ENCODE peak calls at places on chromosomes 3 and 15, in ten cellular contexts. One of them, this sample, is unnamed.
A peak's percentile ranks its signal among the peaks of the same experiment; 100 is the strongest.

GRCh38 chr15:88865498-88866099 is 29.7 kb downstream of the HAPLN3 start:
- DNase-seq in HFF-Myc: no peak
- DNase-seq in foreskin fibroblast: no peak
- DNase-seq in IMR-90: no peak
- DNase-seq in heart left ventricle: no peak
- DNase-seq in adrenal gland: no peak
- DNase-seq in tibial artery: no peak
- DNase-seq in heart right ventricle: no peak
- DNase-seq in AG10803: no peak
- DNase-seq in choroid plexus epithelial cell: no peak
- DNase-seq in this sample: no peak

GRCh38 chr15:67137951-67138935 is 72.8 kb downstream of the SMAD3 start:
- DNase-seq in heart right ventricle: no peak
- DNase-seq in HFF-Myc: no peak
- DNase-seq in AG10803: no peak
- DNase-seq in IMR-90: peak; percentile 49
- DNase-seq in tibial artery: peak; percentile 62
- DNase-seq in adrenal gland: no peak
- DNase-seq in foreskin fibroblast: no peak
- DNase-seq in choroid plexus epithelial cell: no peak
- DNase-seq in heart left ventricle: no peak
- DNase-seq in this sample: peak; percentile 57

GRCh38 chr3:193869221-193870201 is 266.4 kb upstream of the HES1 start:
- DNase-seq in heart right ventricle: peak; percentile 40
- DNase-seq in AG10803: peak; percentile 67
- DNase-seq in adrenal gland: peak; percentile 39
- DNase-seq in foreskin fibroblast: peak; percentile 91
- DNase-seq in tibial artery: peak; percentile 69
- DNase-seq in HFF-Myc: peak; percentile 40
- DNase-seq in heart left ventricle: peak; percentile 83
- DNase-seq in choroid plexus epithelial cell: peak; percentile 87
- DNase-seq in IMR-90: peak; percentile 91
- DNase-seq in this sample: peak; percentile 95

GRCh38 chr15:99124641-99125040 is 19.8 kb downstream of the SYNM start:
- DNase-seq in HFF-Myc: no peak
- DNase-seq in AG10803: no peak
- DNase-seq in heart right ventricle: no peak
- DNase-seq in adrenal gland: no peak
- DNase-seq in choroid plexus epithelial cell: no peak
- DNase-seq in foreskin fibroblast: no peak
- DNase-seq in heart left ventricle: no peak
- DNase-seq in IMR-90: no peak
- DNase-seq in tibial artery: peak; percentile 60
- DNase-seq in this sample: no peak

GRCh38 chr3:44337253-44337652 is 1.3 kb upstream of the TCAIM start:
- DNase-seq in tibial artery: no peak
- DNase-seq in adrenal gland: no peak
- DNase-seq in choroid plexus epithelial cell: no peak
- DNase-seq in HFF-Myc: no peak
- DNase-seq in foreskin fibroblast: peak; percentile 24
- DNase-seq in heart right ventricle: no peak
- DNase-seq in AG10803: peak; percentile 5
- DNase-seq in heart left ventricle: no peak
- DNase-seq in IMR-90: no peak
- DNase-seq in this sample: peak; percentile 7

GRCh38 chr15:38883987-38884386 is 319.4 kb upstream of the RASGRP1 start:
- DNase-seq in heart right ventricle: no peak
- DNase-seq in IMR-90: peak; percentile 27
- DNase-seq in tibial artery: no peak
- DNase-seq in HFF-Myc: peak; percentile 89
- DNase-seq in adrenal gland: no peak
- DNase-seq in AG10803: peak; percentile 73
- DNase-seq in choroid plexus epithelial cell: peak; percentile 43
- DNase-seq in foreskin fibroblast: peak; percentile 72
- DNase-seq in heart left ventricle: no peak
- DNase-seq in this sample: peak; percentile 45

GRCh38 chr3:23283625-23284024 is 80.5 kb downstream of the UBE2E2 start:
- DNase-seq in HFF-Myc: no peak
- DNase-seq in adrenal gland: no peak
- DNase-seq in choroid plexus epithelial cell: no peak
- DNase-seq in heart right ventricle: no peak
- DNase-seq in IMR-90: no peak
- DNase-seq in AG10803: no peak
- DNase-seq in tibial artery: no peak
- DNase-seq in foreskin fibroblast: no peak
- DNase-seq in heart left ventricle: no peak
- DNase-seq in this sample: no peak

GRCh38 chr15:68558318-68559305 is 20.2 kb upstream of the CORO2B start:
- DNase-seq in foreskin fibroblast: peak; percentile 45
- DNase-seq in AG10803: no peak
- DNase-seq in heart right ventricle: no peak
- DNase-seq in adrenal gland: peak; percentile 17
- DNase-seq in tibial artery: no peak
- DNase-seq in heart left ventricle: no peak
- DNase-seq in choroid plexus epithelial cell: no peak
- DNase-seq in IMR-90: no peak
- DNase-seq in HFF-Myc: no peak
- DNase-seq in this sample: no peak

GRCh38 chr15:57327985-57328471 is 48.3 kb upstream of the CGNL1 start:
- DNase-seq in foreskin fibroblast: peak; percentile 84
- DNase-seq in tibial artery: no peak
- DNase-seq in adrenal gland: no peak
- DNase-seq in AG10803: peak; percentile 87
- DNase-seq in choroid plexus epithelial cell: peak; percentile 83
- DNase-seq in heart right ventricle: no peak
- DNase-seq in heart left ventricle: no peak
- DNase-seq in IMR-90: peak; percentile 99
- DNase-seq in HFF-Myc: peak; percentile 38
- DNase-seq in this sample: peak; percentile 92

GRCh38 chr15:81166949-81167816 is 29.5 kb upstream of the IL16 start:
- DNase-seq in adrenal gland: no peak
- DNase-seq in tibial artery: no peak
- DNase-seq in foreskin fibroblast: peak; percentile 51
- DNase-seq in heart right ventricle: peak; percentile 32
- DNase-seq in IMR-90: no peak
- DNase-seq in HFF-Myc: no peak
- DNase-seq in heart left ventricle: no peak
- DNase-seq in choroid plexus epithelial cell: no peak
- DNase-seq in AG10803: no peak
- DNase-seq in this sample: no peak

GRCh38 chr15:44591326-44591725 is 54.4 kb downstream of the EIF3J start:
- DNase-seq in choroid plexus epithelial cell: no peak
- DNase-seq in AG10803: no peak
- DNase-seq in adrenal gland: no peak
- DNase-seq in tibial artery: no peak
- DNase-seq in HFF-Myc: no peak
- DNase-seq in IMR-90: no peak
- DNase-seq in heart right ventricle: no peak
- DNase-seq in heart left ventricle: no peak
- DNase-seq in foreskin fibroblast: no peak
- DNase-seq in this sample: no peak

GRCh38 chr15:66251790-66252355 is 1.7 kb downstream of the MEGF11 start:
- DNase-seq in HFF-Myc: no peak
- DNase-seq in foreskin fibroblast: peak; percentile 28
- DNase-seq in tibial artery: no peak
- DNase-seq in choroid plexus epithelial cell: no peak
- DNase-seq in AG10803: no peak
- DNase-seq in IMR-90: no peak
- DNase-seq in adrenal gland: no peak
- DNase-seq in heart right ventricle: no peak
- DNase-seq in heart left ventricle: no peak
- DNase-seq in this sample: no peak

GRCh38 chr3:135803291-135803690 is 162.2 kb upstream of the PPP2R3A start:
- DNase-seq in AG10803: no peak
- DNase-seq in tibial artery: no peak
- DNase-seq in IMR-90: no peak
- DNase-seq in adrenal gland: no peak
- DNase-seq in choroid plexus epithelial cell: no peak
- DNase-seq in heart right ventricle: no peak
- DNase-seq in HFF-Myc: no peak
- DNase-seq in heart left ventricle: no peak
- DNase-seq in foreskin fibroblast: no peak
- DNase-seq in this sample: no peak

GRCh38 chr3:20225769-20226168 is 39.8 kb upstream of the SGO1 start:
- DNase-seq in heart left ventricle: no peak
- DNase-seq in tibial artery: no peak
- DNase-seq in AG10803: peak; percentile 25
- DNase-seq in HFF-Myc: peak; percentile 19
- DNase-seq in foreskin fibroblast: peak; percentile 53
- DNase-seq in heart right ventricle: no peak
- DNase-seq in IMR-90: peak; percentile 3
- DNase-seq in choroid plexus epithelial cell: peak; percentile 60
- DNase-seq in adrenal gland: no peak
- DNase-seq in this sample: peak; percentile 59
- TF ChIP-seq CTCF in heart left ventricle: peak; percentile 52
- TF ChIP-seq CTCF in tibial artery: peak; percentile 49
- TF ChIP-seq CTCF in AG10803: peak; percentile 41
- TF ChIP-seq CTCF in HFF-Myc: no peak
- TF ChIP-seq CTCF in foreskin fibroblast: peak; percentile 7
- TF ChIP-seq CTCF in heart right ventricle: peak; percentile 65
- TF ChIP-seq CTCF in IMR-90: peak; percentile 27
- TF ChIP-seq CTCF in choroid plexus epithelial cell: peak; percentile 42
- TF ChIP-seq CTCF in adrenal gland: peak; percentile 32
- TF ChIP-seq CTCF in this sample: peak; percentile 40

GRCh38 chr3:128188958-128189357 is 35.7 kb downstream of the EEFSEC start:
- DNase-seq in HFF-Myc: no peak
- DNase-seq in AG10803: no peak
- DNase-seq in tibial artery: no peak
- DNase-seq in choroid plexus epithelial cell: no peak
- DNase-seq in heart right ventricle: no peak
- DNase-seq in heart left ventricle: no peak
- DNase-seq in adrenal gland: no peak
- DNase-seq in foreskin fibroblast: peak; percentile 33
- DNase-seq in IMR-90: peak; percentile 36
- DNase-seq in this sample: no peak

GRCh38 chr3:128187495-128187894 is 34.2 kb downstream of the EEFSEC start:
- DNase-seq in choroid plexus epithelial cell: no peak
- DNase-seq in foreskin fibroblast: no peak
- DNase-seq in adrenal gland: no peak
- DNase-seq in AG10803: no peak
- DNase-seq in HFF-Myc: no peak
- DNase-seq in heart left ventricle: no peak
- DNase-seq in tibial artery: no peak
- DNase-seq in IMR-90: no peak
- DNase-seq in heart right ventricle: no peak
- DNase-seq in this sample: no peak

GRCh38 chr3:128185630-128186447 is 32.6 kb downstream of the EEFSEC start:
- DNase-seq in AG10803: no peak
- DNase-seq in adrenal gland: no peak
- DNase-seq in IMR-90: no peak
- DNase-seq in heart right ventricle: no peak
- DNase-seq in tibial artery: no peak
- DNase-seq in HFF-Myc: no peak
- DNase-seq in choroid plexus epithelial cell: no peak
- DNase-seq in heart left ventricle: no peak
- DNase-seq in foreskin fibroblast: no peak
- DNase-seq in this sample: no peak

GRCh38 chr3:128190501-128190900 is 37.2 kb downstream of the EEFSEC start:
- DNase-seq in IMR-90: peak; percentile 57
- DNase-seq in foreskin fibroblast: no peak
- DNase-seq in HFF-Myc: no peak
- DNase-seq in heart right ventricle: no peak
- DNase-seq in AG10803: no peak
- DNase-seq in tibial artery: no peak
- DNase-seq in heart left ventricle: no peak
- DNase-seq in adrenal gland: no peak
- DNase-seq in choroid plexus epithelial cell: no peak
- DNase-seq in this sample: no peak

GRCh38 chr3:128188326-128188725 is 35.0 kb downstream of the EEFSEC start:
- DNase-seq in IMR-90: no peak
- DNase-seq in adrenal gland: no peak
- DNase-seq in heart left ventricle: no peak
- DNase-seq in heart right ventricle: no peak
- DNase-seq in HFF-Myc: no peak
- DNase-seq in choroid plexus epithelial cell: no peak
- DNase-seq in foreskin fibroblast: peak; percentile 62
- DNase-seq in AG10803: no peak
- DNase-seq in tibial artery: no peak
- DNase-seq in this sample: peak; percentile 27
- H3K4me3 ChIP-seq in IMR-90: no peak overlapping the region
- H3K4me3 ChIP-seq in adrenal gland: no peak overlapping the region
- H3K4me3 ChIP-seq in heart left ventricle: no peak overlapping the region
- H3K4me3 ChIP-seq in heart right ventricle: no peak overlapping the region
- H3K4me3 ChIP-seq in HFF-Myc: no peak overlapping the region
- H3K4me3 ChIP-seq in choroid plexus epithelial cell: no peak overlapping the region
- H3K4me3 ChIP-seq in foreskin fibroblast: no peak overlapping the region
- H3K4me3 ChIP-seq in AG10803: no peak overlapping the region
- H3K4me3 ChIP-seq in tibial artery: no peak overlapping the region
- H3K4me3 ChIP-seq in this sample: no peak overlapping the region

DNA sequence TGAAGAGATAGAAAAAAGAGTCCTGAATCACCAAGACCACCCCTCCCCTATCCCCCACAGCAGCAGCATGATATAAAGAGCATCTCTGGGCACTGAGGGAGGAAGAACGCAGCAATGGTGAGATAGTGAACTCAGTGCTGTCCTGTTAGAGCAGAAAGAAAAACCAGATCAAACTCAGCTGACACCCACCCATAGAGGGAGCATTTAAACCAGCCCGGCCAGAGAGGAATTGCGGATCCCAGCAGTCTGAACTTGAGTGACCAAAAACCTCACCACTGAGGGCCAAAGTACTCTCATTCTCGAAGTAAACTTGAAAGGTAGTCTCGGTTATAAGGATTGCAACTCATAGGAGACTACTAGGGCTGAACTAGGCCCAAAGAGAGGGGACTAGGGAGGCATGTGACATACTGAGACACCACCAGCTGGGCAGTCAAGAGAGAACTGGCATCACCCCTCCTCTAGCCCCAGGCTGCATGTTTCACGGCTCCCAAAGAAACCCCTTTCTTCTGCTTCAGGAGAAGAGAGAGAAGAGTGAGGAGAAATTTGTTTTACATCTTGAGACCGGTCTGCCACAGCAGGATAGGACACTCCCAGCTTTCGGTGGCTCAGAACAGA is 39.2 kb upstream of the TGFBR2 start:
- DNase-seq in AG10803: no peak
- DNase-seq in adrenal gland: no peak
- DNase-seq in HFF-Myc: no peak
- DNase-seq in heart left ventricle: no peak
- DNase-seq in tibial artery: no peak
- DNase-seq in foreskin fibroblast: no peak
- DNase-seq in heart right ventricle: no peak
- DNase-seq in choroid plexus epithelial cell: no peak
- DNase-seq in IMR-90: no peak
- DNase-seq in this sample: no peak
- TF ChIP-seq CTCF in AG10803: no peak
- TF ChIP-seq CTCF in adrenal gland: no peak
- TF ChIP-seq CTCF in HFF-Myc: no peak
- TF ChIP-seq CTCF in heart left ventricle: no peak
- TF ChIP-seq CTCF in tibial artery: no peak
- TF ChIP-seq CTCF in foreskin fibroblast: no peak
- TF ChIP-seq CTCF in heart right ventricle: no peak
- TF ChIP-seq CTCF in choroid plexus epithelial cell: peak; percentile 34
- TF ChIP-seq CTCF in IMR-90: no peak
- TF ChIP-seq CTCF in this sample: peak; percentile 3

DNA sequence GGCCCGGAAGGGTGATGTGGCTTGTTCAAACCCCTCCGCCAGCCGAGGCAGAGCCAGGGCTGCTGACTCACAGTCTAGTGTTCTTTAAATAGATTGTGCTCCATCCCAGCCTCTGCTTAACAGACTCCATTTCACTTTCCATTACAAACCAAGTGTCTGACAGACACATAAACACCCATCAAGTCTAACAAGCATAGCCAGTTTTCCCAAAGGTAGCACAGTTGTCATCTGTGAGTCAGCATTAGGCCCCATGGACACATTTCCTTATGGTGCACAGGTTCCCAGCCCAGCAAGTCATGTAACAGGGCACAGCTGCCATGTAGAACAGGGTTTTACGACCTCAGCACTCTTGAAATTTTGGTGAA is 109.9 kb upstream of the RAP2B start:
- DNase-seq in heart left ventricle: peak; percentile 54
- DNase-seq in AG10803: peak; percentile 84
- DNase-seq in foreskin fibroblast: peak; percentile 79
- DNase-seq in tibial artery: peak; percentile 77
- DNase-seq in adrenal gland: peak; percentile 28
- DNase-seq in IMR-90: peak; percentile 95
- DNase-seq in HFF-Myc: peak; percentile 68
- DNase-seq in choroid plexus epithelial cell: peak; percentile 92
- DNase-seq in heart right ventricle: peak; percentile 10
- DNase-seq in this sample: peak; percentile 94
- H3K4me3 ChIP-seq in heart left ventricle: no peak overlapping the region
- H3K4me3 ChIP-seq in AG10803: no peak overlapping the region
- H3K4me3 ChIP-seq in foreskin fibroblast: no peak overlapping the region
- H3K4me3 ChIP-seq in tibial artery: no peak overlapping the region
- H3K4me3 ChIP-seq in adrenal gland: no peak overlapping the region
- H3K4me3 ChIP-seq in IMR-90: no peak overlapping the region
- H3K4me3 ChIP-seq in HFF-Myc: no peak overlapping the region
- H3K4me3 ChIP-seq in choroid plexus epithelial cell: no peak overlapping the region
- H3K4me3 ChIP-seq in heart right ventricle: no peak overlapping the region
- H3K4me3 ChIP-seq in this sample: no peak overlapping the region

This sample was measured in astrocyte of the spinal cord.